ENCODE peak calls at places on chromosomes 6 and 20, in four cellular contexts. O is stimulated activated CD4-positive, alpha-beta T cell treated with anti-CD3 and anti-CD28 coated beads, Interleukin-12 subunit alpha, Interleukin-12 subunit beta, amount 100 ng/mL, for 48 hours; R is cardiac muscle cell; V is adipocyte. N is an unnamed sample.

GRCh38 chr6:132401120-132401940 is at the start of gene MOXD1:
- DNase-seq in O (no peak), R (peak; percentile 68), V (peak; percentile 84), N (no peak)

GRCh38 chr6:161344640-161345039 is 70.8 kb upstream of the AGPAT4 start:
- DNase-seq in O (no peak), R (no peak), V (no peak), N (no peak)

GRCh38 chr6:133888931-133889556 is at the start of gene TCF21:
- DNase-seq in O (no peak), R (peak; percentile 85), V (peak; percentile 90), N (no peak)

GRCh38 chr20:43722153-43722505 is 4.7 kb downstream of the GTSF1L start:
- DNase-seq in O (peak; percentile 20), R (no peak), V (no peak), N (peak; percentile 10)

GRCh38 chr20:46638367-46639274 is 12.6 kb downstream of the SLC13A3 start:
- DNase-seq in O (no peak), R (peak; percentile 38), V (peak; percentile 12), N (no peak)

GRCh38 chr20:37907677-37908397 is 4.9 kb downstream of the VSTM2L start:
- DNase-seq in O (no peak), R (peak; percentile 73), V (peak; percentile 63), N (no peak)

GRCh38 chr6:137093183-137094069 is 48.7 kb upstream of the IL20RA start:
- DNase-seq in O (no peak), R (no peak), V (no peak), N (no peak)

GRCh38 chr6:85402922-85403321 is 47.0 kb upstream of the NT5E start:
- DNase-seq in O (no peak), R (peak; percentile 34), V (no peak), N (no peak)

GRCh38 chr6:41191569-41191968 is 9.4 kb downstream of the TREML2 start:
- DNase-seq in O (peak; percentile 19), R (peak; percentile 55), V (peak; percentile 22), N (no peak)

GRCh38 chr6:93932175-93932574 is 512.8 kb upstream of the EPHA7 start:
- DNase-seq in O (no peak), R (no peak), V (no peak), N (no peak)

GRCh38 chr6:36947570-36948351 is 6.8 kb upstream of the PI16 start:
- DNase-seq in O (no peak), R (no peak), V (no peak), N (no peak)

GRCh38 chr6:56954389-56955170 is at the start of gene BEND6:
- DNase-seq in O (no peak), R (peak; percentile 88), V (peak; percentile 95), N (no peak)

GRCh38 chr6:4610256-4610655 is 165.9 kb upstream of the CDYL start:
- DNase-seq in O (no peak), R (peak; percentile 98), V (peak; percentile 75), N (no peak)

GRCh38 chr6:36353411-36353915 is 16.8 kb upstream of the BNIP5 start:
- DNase-seq in O (no peak), R (peak; percentile 60), V (no peak), N (no peak)

GRCh38 chr20:10427060-10427692 is 6.8 kb downstream of the MKKS start:
- DNase-seq in O (no peak), R (peak; percentile 82), V (peak; percentile 90), N (no peak)

GRCh38 chr6:96468681-96469224 is 52.9 kb upstream of the UFL1 start:
- DNase-seq in O (no peak), R (no peak), V (peak; percentile 21), N (no peak)

GRCh38 chr6:156418253-156418652 is 358.9 kb upstream of the ARID1B start:
- DNase-seq in O (no peak), R (no peak), V (no peak), N (no peak)

GRCh38 chr6:2990932-2991506 is 8.7 kb upstream of the NQO2 start:
- DNase-seq in O (no peak), R (no peak), V (no peak), N (no peak)

GRCh38 chr20:63617092-63617875 is 9.6 kb downstream of the GMEB2 start:
- DNase-seq in O (no peak), R (no peak), V (no peak), N (no peak)

GRCh38 chr6:159522877-159523547 is 170.0 kb downstream of the SOD2 start:
- DNase-seq in O (no peak), R (no peak), V (no peak), N (no peak)

GRCh38 chr6:83221886-83222479 is 28.8 kb downstream of the RWDD2A start:
- DNase-seq in O (no peak), R (peak; percentile 67), V (peak; percentile 79), N (no peak)

GRCh38 chr6:88629838-88630462 is 333.5 kb downstream of the RNGTT start:
- DNase-seq in O (no peak), R (no peak), V (no peak), N (no peak)

GRCh38 chr6:28648035-28648877 is 122.6 kb downstream of the GPX5 start:
- DNase-seq in O (peak; percentile 78), R (peak; percentile 81), V (peak; percentile 81), N (no peak)

GRCh38 chr6:19538086-19538485 is 299.1 kb upstream of the ID4 start:
- DNase-seq in O (no peak), R (no peak), V (no peak), N (no peak)

GRCh38 chr20:33657704-33658095 is 4.4 kb upstream of the C20orf144 start:
- DNase-seq in O (no peak), R (no peak), V (no peak), N (no peak)

GRCh38 chr6:73610444-73611275 is 43.1 kb downstream of the SLC17A5 start:
- DNase-seq in O (peak; percentile 37), R (peak; percentile 68), V (peak; percentile 86), N (no peak)

GRCh38 chr20:11101243-11101642 is 427.4 kb upstream of the JAG1 start:
- DNase-seq in O (no peak), R (peak; percentile 43), V (peak; percentile 33), N (no peak)

GRCh38 chr20:2254333-2254732 is 41.5 kb upstream of the TGM3 start:
- DNase-seq in O (no peak), R (no peak), V (no peak), N (no peak)

GRCh38 chr20:47701612-47702011 is 83.7 kb downstream of the SULF2 start:
- DNase-seq in O (no peak), R (no peak), V (no peak), N (no peak)

GRCh38 chr20:5126512-5127203 is at the start of gene CDS2:
- DNase-seq in O (peak; percentile 99), R (peak; percentile 100), V (peak; percentile 100), N (peak; percentile 100)

GRCh38 chr6:168713839-168714238 is 272.9 kb downstream of the SMOC2 start:
- DNase-seq in O (no peak), R (peak; percentile 22), V (no peak), N (no peak)

GRCh38 chr6:54103485-54103884 is 7.8 kb upstream of the MLIP start:
- DNase-seq in O (no peak), R (no peak), V (no peak), N (no peak)

GRCh38 chr20:63315240-63315981 is 22.4 kb downstream of the COL20A1 start:
- DNase-seq in O (no peak), R (no peak), V (no peak), N (no peak)

GRCh38 chr20:57819291-57819690 is 109.5 kb upstream of the PMEPA1 start:
- DNase-seq in O (no peak), R (no peak), V (no peak), N (no peak)

GRCh38 chr20:9301129-9302072 is 213.0 kb upstream of the LAMP5 start:
- DNase-seq in O (no peak), R (peak; percentile 94), V (peak; percentile 87), N (no peak)

GRCh38 chr6:110217255-110217654 is 37.0 kb downstream of the CDC40 start:
- DNase-seq in O (no peak), R (no peak), V (peak; percentile 32), N (no peak)

GRCh38 chr6:75437451-75438185 is 56.0 kb downstream of the FILIP1 start:
- DNase-seq in O (no peak), R (peak; percentile 74), V (peak; percentile 36), N (no peak)

GRCh38 chr20:46704714-46705377 is 4.6 kb upstream of the SLC2A10 start:
- DNase-seq in O (no peak), R (peak; percentile 51), V (peak; percentile 54), N (no peak)

N was measured in activated CD8-positive, alpha-beta memory T cell treated with anti-CD3 and anti-CD28 coated beads for 4 hours.